ENCODE peak calls at places on chromosomes 13 and 19, in seven cellular contexts. E, U, I, J, S, Q and N are unnamed samples.

GRCh38 chr13:22793598-22794134 is 387.1 kb upstream of the SGCG start:
- DNase-seq in E (no peak), U (no peak), I (no peak), J (no peak), S (peak; percentile 2), Q (peak; percentile 15), N (no peak)

GRCh38 chr19:57320180-57321084 is at the start of gene ZNF543:
- DNase-seq in E (peak; percentile 95), U (peak; percentile 92), I (peak; percentile 66), J (peak; percentile 97), S (peak; percentile 97), Q (peak; percentile 96), N (peak; percentile 95)

GRCh38 chr13:114200673-114201005 is 21.6 kb downstream of the CFAP97D2 start:
- DNase-seq in E (peak; percentile 19), U (no peak), I (no peak), J (no peak), S (peak; percentile 56), Q (peak; percentile 15), N (no peak)

GRCh38 chr19:47446534-47447469 is 24.9 kb downstream of the SLC8A2 start:
- DNase-seq in E (no peak), U (peak; percentile 55), I (no peak), J (peak; percentile 62), S (no peak), Q (no peak), N (no peak)

GRCh38 chr19:45147835-45148676 is 12.7 kb downstream of the NKPD1 start:
- DNase-seq in E (no peak), U (no peak), I (no peak), J (no peak), S (no peak), Q (no peak), N (no peak)

GRCh38 chr13:112062619-112063308 is 4.2 kb upstream of the SOX1 start:
- DNase-seq in E (no peak), U (no peak), I (no peak), J (no peak), S (no peak), Q (no peak), N (no peak)

GRCh38 chr19:19034204-19034624 is 811 bp downstream of the ARMC6 start:
- DNase-seq in E (peak; percentile 43), U (no peak), I (no peak), J (peak; percentile 70), S (peak; percentile 76), Q (peak; percentile 60), N (no peak)

GRCh38 chr13:60562081-60562764 is 165.2 kb downstream of the TDRD3 start:
- DNase-seq in E (no peak), U (no peak), I (no peak), J (no peak), S (peak; percentile 35), Q (peak; percentile 33), N (no peak)

GRCh38 chr13:94590744-94591143 is 5.2 kb downstream of the TGDS start:
- DNase-seq in E (no peak), U (no peak), I (no peak), J (no peak), S (no peak), Q (no peak), N (no peak)

GRCh38 chr13:48403929-48404328 is 9.0 kb downstream of the LPAR6 start:
- DNase-seq in E (no peak), U (no peak), I (no peak), J (no peak), S (no peak), Q (no peak), N (no peak)

GRCh38 chr19:18477974-18478373 is 40.0 kb upstream of the ISYNA1 start:
- DNase-seq in E (no peak), U (no peak), I (no peak), J (no peak), S (no peak), Q (no peak), N (no peak)

GRCh38 chr13:42177189-42177588 is 94.8 kb upstream of the AKAP11 start:
- DNase-seq in E (no peak), U (no peak), I (no peak), J (no peak), S (no peak), Q (no peak), N (no peak)

GRCh38 chr19:40893112-40893511 is 11.1 kb upstream of the CYP2A7 start:
- DNase-seq in E (no peak), U (no peak), I (no peak), J (no peak), S (no peak), Q (no peak), N (no peak)

GRCh38 chr13:25807562-25807961 is 244.3 kb downstream of the SHISA2 start:
- DNase-seq in E (no peak), U (no peak), I (no peak), J (no peak), S (no peak), Q (no peak), N (no peak)

GRCh38 chr13:76225815-76226489 is 589.8 kb downstream of the LMO7 start:
- DNase-seq in E (peak; percentile 42), U (no peak), I (no peak), J (no peak), S (peak; percentile 69), Q (peak; percentile 40), N (no peak)

GRCh38 chr19:1223018-1223855 is 14.6 kb downstream of the CBARP start:
- DNase-seq in E (no peak), U (no peak), I (no peak), J (no peak), S (peak; percentile 54), Q (peak; percentile 37), N (no peak)

GRCh38 chr13:51525567-51526165 is 58.6 kb upstream of the WDFY2 start:
- DNase-seq in E (peak; percentile 43), U (no peak), I (no peak), J (no peak), S (peak; percentile 16), Q (peak; percentile 57), N (no peak)

GRCh38 chr19:49513746-49514118 is 1.3 kb downstream of the FCGRT start:
- DNase-seq in E (no peak), U (no peak), I (no peak), J (no peak), S (no peak), Q (no peak), N (no peak)

GRCh38 chr19:56076413-56076998 is 44.6 kb downstream of the ZNF787 start:
- DNase-seq in E (peak; percentile 73), U (peak; percentile 44), I (peak; percentile 12), J (no peak), S (peak; percentile 77), Q (peak; percentile 29), N (no peak)

GRCh38 chr13:80572867-80573266 is 231.9 kb upstream of the SPRY2 start:
- DNase-seq in E (no peak), U (no peak), I (no peak), J (no peak), S (no peak), Q (no peak), N (no peak)

GRCh38 chr19:39557791-39558622 is 18.0 kb upstream of the EID2 start:
- DNase-seq in E (peak; percentile 8), U (no peak), I (no peak), J (no peak), S (peak; percentile 52), Q (no peak), N (no peak)

GRCh38 chr13:73767747-73768315 is 366.4 kb downstream of the KLF12 start:
- DNase-seq in E (no peak), U (no peak), I (no peak), J (no peak), S (no peak), Q (no peak), N (no peak)

GRCh38 chr13:79423801-79424642 is 18.0 kb upstream of the RBM26 start:
- DNase-seq in E (peak; percentile 80), U (no peak), I (no peak), J (no peak), S (peak; percentile 77), Q (peak; percentile 47), N (no peak)

GRCh38 chr19:3358919-3359849 is 7.2 kb upstream of the NFIC start:
- DNase-seq in E (no peak), U (peak; percentile 63), I (no peak), J (peak; percentile 85), S (peak; percentile 63), Q (peak; percentile 57), N (peak; percentile 78)

GRCh38 chr13:47299316-47299715 is 402.5 kb upstream of the HTR2A start:
- DNase-seq in E (peak; percentile 66), U (no peak), I (no peak), J (no peak), S (no peak), Q (peak; percentile 60), N (no peak)

GRCh38 chr19:33794578-33795369 is 1.9 kb upstream of the KCTD15 start:
- DNase-seq in E (peak; percentile 55), U (peak; percentile 45), I (no peak), J (no peak), S (no peak), Q (peak; percentile 13), N (no peak)
- H3K4me3 ChIP-seq in E (peak overlapping the region; percentile 75), U (peak overlapping the region; percentile 77), I (peak overlapping the region; percentile 74), J (peak overlapping the region; percentile 76), S (peak overlapping the region; percentile 71), Q (peak overlapping the region; percentile 71), N (peak overlapping the region; percentile 80)

GRCh38 chr13:31044658-31045620 is 112.5 kb downstream of the TEX26 start:
- DNase-seq in E (no peak), U (no peak), I (no peak), J (no peak), S (no peak), Q (no peak), N (no peak)
- TF ChIP-seq CTCF in E (no peak), U (no peak), I (no peak), J (no peak), S (no peak), Q (no peak), N (no peak)

GRCh38 chr19:6753178-6754031 is 13.8 kb downstream of the SH2D3A start:
- DNase-seq in E (peak; percentile 54), U (peak; percentile 83), I (no peak), J (peak; percentile 91), S (peak; percentile 72), Q (peak; percentile 59), N (peak; percentile 72)
- H3K4me3 ChIP-seq in E (peak overlapping the region; percentile 55), U (peak overlapping the region; percentile 23), I (peak overlapping the region; percentile 41), J (peak overlapping the region; percentile 50), S (peak overlapping the region; percentile 58), Q (no peak overlapping the region), N (no peak overlapping the region)

DNA sequence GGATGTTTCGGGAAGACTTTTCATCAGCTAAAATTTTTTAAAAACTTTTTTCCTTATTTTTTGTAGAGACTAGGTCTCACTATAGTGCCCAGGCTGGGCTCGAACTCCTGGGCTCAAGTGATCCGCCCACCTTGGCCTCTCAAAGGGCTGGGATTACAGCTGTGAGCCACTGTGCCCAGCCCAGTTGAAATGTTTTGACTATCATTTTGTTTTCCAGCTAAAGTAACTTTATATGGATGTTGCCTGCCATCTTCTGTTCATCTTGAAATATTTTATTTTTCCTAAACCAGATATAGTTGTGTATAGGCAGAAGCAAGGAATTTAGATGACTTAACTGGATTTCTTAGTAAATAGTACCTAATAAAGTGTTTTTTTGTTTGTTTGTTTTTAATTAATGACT is 7.0 kb downstream of the CAB39L start:
- DNase-seq in E (peak; percentile 86), U (peak; percentile 48), I (no peak), J (no peak), S (peak; percentile 81), Q (peak; percentile 43), N (no peak)
- TF ChIP-seq CTCF in E (no peak), U (peak; percentile 53), I (no peak), J (no peak), S (peak; percentile 35), Q (no peak), N (no peak)